ENCODE peak calls at places on chromosomes 16 and 17, in five cellular contexts. B is adrenal gland, E is breast epithelium, Z is uterus, K is Peyer's patch. J is an unnamed sample.
A peak's percentile ranks its signal among the peaks of the same experiment; 100 is the strongest.

GRCh38 chr17:79803997-79804855 is 7.3 kb upstream of the CBX8 start:
- DNase-seq in B (no peak), E (no peak), K (peak; percentile 55), Z (no peak), J (no peak)

GRCh38 chr17:57519199-57519598 is 225.9 kb downstream of the CCDC182 start:
- DNase-seq in E (no peak), K (no peak), Z (no peak), B (no peak), J (peak; percentile 47)

GRCh38 chr17:73138541-73139138 is 26.2 kb upstream of the SSTR2 start:
- DNase-seq in K (no peak), Z (no peak), B (no peak), E (no peak), J (no peak)

GRCh38 chr16:63135069-63135468 is 1098.8 kb upstream of the CDH8 start:
- DNase-seq in E (no peak), B (no peak), Z (no peak), K (no peak), J (no peak)

GRCh38 chr16:81779540-81780320 is 639 bp downstream of the PLCG2 start:
- DNase-seq in B (peak; percentile 43), K (peak; percentile 66), Z (no peak), E (no peak), J (no peak)

GRCh38 chr16:84460406-84461028 is 43.9 kb downstream of the MEAK7 start:
- DNase-seq in K (no peak), Z (no peak), B (no peak), E (peak; percentile 50), J (no peak)

GRCh38 chr16:502179-502943 is 25.2 kb upstream of the CAPN15 start:
- DNase-seq in K (no peak), E (no peak), Z (no peak), B (peak; percentile 58), J (no peak)

GRCh38 chr16:31455601-31456314 is 3.5 kb upstream of the ARMC5 start:
- DNase-seq in E (no peak), K (no peak), B (no peak), Z (no peak), J (no peak)

GRCh38 chr16:23691483-23692189 is 12.9 kb downstream of the PLK1 start:
- DNase-seq in B (no peak), E (no peak), Z (no peak), K (no peak), J (peak; percentile 64)

GRCh38 chr17:61444831-61445230 is 7.4 kb upstream of the TBX4 start:
- DNase-seq in K (no peak), E (no peak), B (no peak), Z (no peak), J (peak; percentile 68)

GRCh38 chr17:8255499-8255898 is 6.4 kb downstream of the PFAS start:
- DNase-seq in K (no peak), B (no peak), Z (no peak), E (no peak), J (no peak)

GRCh38 chr16:71724320-71724751 is at the start of gene PHLPP2:
- DNase-seq in Z (no peak), K (no peak), E (no peak), B (no peak), J (no peak)

GRCh38 chr17:75784473-75785015 is at the start of gene UNK:
- DNase-seq in E (peak; percentile 97), B (peak; percentile 99), K (peak; percentile 96), Z (peak; percentile 99), J (peak; percentile 91)
- TF ChIP-seq POLR2A in E (peak; percentile 52), B (peak; percentile 63), K (peak; percentile 51), Z (peak; percentile 71), J (no peak)

GRCh38 chr17:40103742-40104095 is 3.3 kb upstream of the NR1D1 start:
- DNase-seq in E (no peak), Z (peak; percentile 13), B (no peak), K (no peak), J (no peak)

GRCh38 chr17:40106089-40106759 is 5.8 kb upstream of the NR1D1 start:
- DNase-seq in E (no peak), K (no peak), Z (no peak), B (no peak), J (no peak)

GRCh38 chr17:40103082-40103741 is 2.8 kb upstream of the NR1D1 start:
- DNase-seq in Z (peak; percentile 45), E (no peak), B (peak; percentile 29), K (no peak), J (no peak)

GRCh38 chr17:40106760-40107265 is 6.4 kb upstream of the NR1D1 start:
- DNase-seq in Z (peak; percentile 62), E (no peak), B (no peak), K (no peak), J (no peak)

GRCh38 chr17:40104570-40105471 is 4.4 kb upstream of the NR1D1 start:
- DNase-seq in Z (peak; percentile 66), E (no peak), B (no peak), K (no peak), J (no peak)
- TF ChIP-seq POLR2A in Z (no peak), E (no peak), B (no peak), K (no peak), J (no peak)

GRCh38 chr17:29140051-29140582 is 40.1 kb downstream of the MYO18A start:
- DNase-seq in E (no peak), K (peak; percentile 90), B (peak; percentile 90), Z (peak; percentile 85), J (peak; percentile 60)
- TF ChIP-seq POLR2A in E (no peak), K (peak; percentile 27), B (no peak), Z (peak; percentile 70), J (peak; percentile 70)

GRCh38 chr17:28552201-28552999 is at the start of gene UNC119:
- DNase-seq in B (peak; percentile 73), E (peak; percentile 71), K (peak; percentile 83), Z (peak; percentile 62), J (peak; percentile 91)
- TF ChIP-seq POLR2A in B (peak; percentile 55), E (no peak), K (peak; percentile 70), Z (peak; percentile 68), J (peak; percentile 97)

GRCh38 chr17:69327060-69327831 is at the start of gene ABCA5:
- DNase-seq in K (peak; percentile 82), B (peak; percentile 90), E (peak; percentile 85), Z (peak; percentile 81), J (peak; percentile 96)
- TF ChIP-seq POLR2A in K (peak; percentile 95), B (peak; percentile 88), E (peak; percentile 24), Z (peak; percentile 89), J (peak; percentile 68)